ENCODE peak calls at places on chromosomes 3 and 15, in four cellular contexts. Y is AG08395; G is stimulated activated CD4-positive, alpha-beta T cell treated with anti-CD3 and anti-CD28 coated beads, Interleukin-1b, Interleukin-23, amount 100 ng/mL, for 4 hours; O is KBM-7. S is an unnamed sample.

GRCh38 chr15:65326844-65327243 is 22.4 kb downstream of the RNU5B-1 start:
- DNase-seq in Y (no peak), G (no peak), O (no peak), S (no peak)

GRCh38 chr15:28919201-28919627 is 33.4 kb downstream of the APBA2 start:
- DNase-seq in Y (no peak), G (no peak), O (no peak), S (no peak)

GRCh38 chr3:135513106-135514063 is 452.1 kb upstream of the PPP2R3A start:
- DNase-seq in Y (peak), G (no peak), O (no peak), S (no peak)

GRCh38 chr3:186361612-186362408 is at the start of gene DGKG:
- DNase-seq in Y (peak), G (no peak), O (peak), S (peak)

GRCh38 chr3:111717601-111718000 is 122.5 kb upstream of the ZBED2 start:
- DNase-seq in Y (peak), G (peak), O (peak), S (peak)

GRCh38 chr3:5136619-5137429 is 14.7 kb downstream of the ARL8B start:
- DNase-seq in Y (peak), G (peak), O (peak), S (no peak)

GRCh38 chr15:47384316-47384715 is 333.0 kb upstream of the SEMA6D start:
- DNase-seq in Y (peak), G (no peak), O (no peak), S (no peak)

GRCh38 chr3:37050242-37050641 is 56.9 kb downstream of the MLH1 start:
- DNase-seq in Y (no peak), G (no peak), O (no peak), S (no peak)

GRCh38 chr3:137460944-137461343 is 303.2 kb upstream of the SOX14 start:
- DNase-seq in Y (no peak), G (no peak), O (no peak), S (no peak)

GRCh38 chr3:127480196-127480933 is 110.2 kb downstream of the TPRA1 start:
- DNase-seq in Y (no peak), G (no peak), O (no peak), S (no peak)

GRCh38 chr3:58568572-58569286 is 8.5 kb downstream of the FAM107A start:
- DNase-seq in Y (peak), G (peak), O (peak), S (peak)

GRCh38 chr15:73069109-73069508 is 16.8 kb downstream of the NEO1 start:
- DNase-seq in Y (no peak), G (no peak), O (no peak), S (no peak)

GRCh38 chr3:69197922-69198540 is 75.6 kb upstream of the LMOD3 start:
- DNase-seq in Y (no peak), G (peak), O (no peak), S (no peak)

GRCh38 chr15:60590935-60591490 is 112.1 kb upstream of the ICE2 start:
- DNase-seq in Y (peak), G (no peak), O (peak), S (no peak)

GRCh38 chr3:193563999-193564398 is 9.3 kb upstream of the ATP13A4 start:
- DNase-seq in Y (no peak), G (no peak), O (no peak), S (peak)

GRCh38 chr3:87082806-87083440 is 92.0 kb upstream of the VGLL3 start:
- DNase-seq in Y (peak), G (no peak), O (peak), S (peak)

GRCh38 chr3:44969170-44969569 is 6.8 kb downstream of the ZDHHC3 start:
- DNase-seq in Y (no peak), G (no peak), O (peak), S (no peak)

GRCh38 chr15:60423540-60423939 is 25.8 kb upstream of the ANXA2 start:
- DNase-seq in Y (peak), G (no peak), O (peak), S (no peak)

GRCh38 chr3:18735013-18735412 is 309.9 kb upstream of the SATB1 start:
- DNase-seq in Y (no peak), G (no peak), O (no peak), S (no peak)

GRCh38 chr3:113241292-113242033 is 30.1 kb downstream of the BOC start:
- DNase-seq in Y (no peak), G (no peak), O (no peak), S (no peak)

GRCh38 chr15:80887148-80887547 is 102.5 kb downstream of the MESD start:
- DNase-seq in Y (no peak), G (no peak), O (no peak), S (no peak)

GRCh38 chr15:70559223-70559823 is 204.0 kb downstream of the UACA start:
- DNase-seq in Y (peak), G (peak), O (peak), S (no peak)

GRCh38 chr3:106560451-106560966 is 691.7 kb upstream of the CBLB start:
- DNase-seq in Y (peak), G (no peak), O (no peak), S (peak)

GRCh38 chr3:10242182-10243065 is 5.8 kb upstream of the TATDN2 start:
- DNase-seq in Y (peak), G (peak), O (peak), S (no peak)

GRCh38 chr3:148255981-148256969 is 441.4 kb upstream of the AGTR1 start:
- DNase-seq in Y (no peak), G (no peak), O (no peak), S (no peak)

GRCh38 chr3:32143849-32144757 is 37.7 kb downstream of the GPD1L start:
- DNase-seq in Y (peak), G (peak), O (peak), S (peak)

GRCh38 chr3:164049836-164050235 is 1028.5 kb downstream of the SI start:
- DNase-seq in Y (no peak), G (no peak), O (no peak), S (no peak)

GRCh38 chr3:74079961-74080562 is 455.3 kb upstream of the PDZRN3 start:
- DNase-seq in Y (no peak), G (no peak), O (no peak), S (no peak)

GRCh38 chr15:50883903-50884302 is 24.6 kb upstream of the AP4E1 start:
- DNase-seq in Y (peak), G (no peak), O (peak), S (peak)

S was measured in H54.